ENCODE peak calls at places on chromosomes 1 and 21, in eight cellular contexts. Z is ovary, G is uterus, Y is GM12865, M is pancreas, C is adrenal gland, X is endodermal cell, A is HFF-Myc. W is an unnamed sample.

GRCh38 chr1:36420836-36421317 is 23.2 kb upstream of the LSM10 start:
- DNase-seq in Z (peak), G (peak), Y (peak), M (peak), C (peak), X (peak), A (peak), W (peak)

GRCh38 chr1:230408971-230409370 is 17.2 kb downstream of the PGBD5 start:
- DNase-seq in Z (no peak), G (no peak), Y (no peak), M (no peak), C (no peak), X (no peak), A (no peak), W (no peak)

GRCh38 chr1:147634645-147635044 is 35.7 kb downstream of the ACP6 start:
- DNase-seq in Z (no peak), G (no peak), Y (no peak), M (no peak), C (no peak), X (no peak), A (no peak), W (no peak)

GRCh38 chr1:40662864-40663263 is 2.6 kb downstream of the RIMS3 start:
- DNase-seq in Z (no peak), G (no peak), Y (no peak), M (no peak), C (no peak), X (no peak), A (no peak), W (peak)

GRCh38 chr21:21003701-21004100 is 5.5 kb downstream of the NCAM2 start:
- DNase-seq in Z (no peak), G (no peak), Y (peak), M (no peak), C (no peak), X (peak), A (peak), W (peak)

GRCh38 chr1:230823421-230823820 is 44.9 kb downstream of the C1orf198 start:
- DNase-seq in Z (no peak), G (peak), Y (no peak), M (no peak), C (no peak), X (peak), A (peak), W (peak)

GRCh38 chr1:24699628-24700027 is 45.6 kb upstream of the CLIC4 start:
- DNase-seq in Z (no peak), G (no peak), Y (no peak), M (no peak), C (no peak), X (no peak), A (no peak), W (no peak)

GRCh38 chr1:223153177-223154119 is 10.4 kb upstream of the TLR5 start:
- DNase-seq in Z (no peak), G (no peak), Y (no peak), M (no peak), C (no peak), X (peak), A (no peak), W (peak)

GRCh38 chr21:29775462-29775861 is 164.3 kb downstream of the GRIK1 start:
- DNase-seq in Z (no peak), G (no peak), Y (no peak), M (no peak), C (no peak), X (no peak), A (no peak), W (no peak)

GRCh38 chr1:91502882-91503184 is 2.2 kb downstream of the CDC7 start:
- DNase-seq in Z (no peak), G (no peak), Y (peak), M (no peak), C (no peak), X (no peak), A (no peak), W (peak)

GRCh38 chr1:84721152-84721551 is 30.9 kb upstream of the SSX2IP start:
- DNase-seq in Z (no peak), G (no peak), Y (no peak), M (no peak), C (no peak), X (no peak), A (no peak), W (peak)

GRCh38 chr1:202164271-202165037 is 4.1 kb upstream of the PTPN7 start:
- DNase-seq in Z (no peak), G (no peak), Y (peak), M (no peak), C (no peak), X (no peak), A (no peak), W (no peak)

GRCh38 chr21:38838598-38839369 is 33.1 kb downstream of the ETS2 start:
- DNase-seq in Z (no peak), G (no peak), Y (no peak), M (no peak), C (no peak), X (no peak), A (no peak), W (no peak)

GRCh38 chr1:229341811-229342304 is 989 bp downstream of the CCSAP start:
- DNase-seq in Z (no peak), G (no peak), Y (no peak), M (peak), C (peak), X (no peak), A (no peak), W (peak)

GRCh38 chr1:114274621-114275317 is 121.1 kb upstream of the SYT6 start:
- DNase-seq in Z (no peak), G (no peak), Y (no peak), M (no peak), C (no peak), X (no peak), A (no peak), W (no peak)

GRCh38 chr1:9593147-9593491 is 4.4 kb downstream of the TMEM201 start:
- DNase-seq in Z (no peak), G (no peak), Y (no peak), M (no peak), C (no peak), X (no peak), A (no peak), W (no peak)

GRCh38 chr1:221276911-221277310 is 397.7 kb downstream of the HLX start:
- DNase-seq in Z (no peak), G (no peak), Y (no peak), M (no peak), C (no peak), X (no peak), A (no peak), W (no peak)

GRCh38 chr1:248696261-248696660 is 6.3 kb downstream of the OR14I1 start:
- DNase-seq in Z (no peak), G (no peak), Y (peak), M (no peak), C (no peak), X (no peak), A (no peak), W (no peak)

GRCh38 chr1:60132985-60133673 is 59.6 kb upstream of the C1orf87 start:
- DNase-seq in Z (no peak), G (no peak), Y (no peak), M (no peak), C (no peak), X (no peak), A (peak), W (peak)

GRCh38 chr21:36703626-36704280 is 4.8 kb downstream of the SIM2 start:
- DNase-seq in Z (no peak), G (no peak), Y (no peak), M (no peak), C (no peak), X (no peak), A (no peak), W (no peak)

GRCh38 chr1:117615474-117615873 is 9.6 kb downstream of the TENT5C start:
- DNase-seq in Z (no peak), G (no peak), Y (peak), M (no peak), C (no peak), X (peak), A (no peak), W (no peak)

GRCh38 chr1:38138498-38139233 is 92.1 kb upstream of the POU3F1 start:
- DNase-seq in Z (no peak), G (peak), Y (no peak), M (peak), C (peak), X (peak), A (peak), W (peak)

GRCh38 chr1:98698625-98699024 is 37.1 kb downstream of the SNX7 start:
- DNase-seq in Z (no peak), G (no peak), Y (peak), M (no peak), C (no peak), X (no peak), A (no peak), W (no peak)

GRCh38 chr1:37465596-37466517 is 8.5 kb upstream of the ZC3H12A start:
- DNase-seq in Z (no peak), G (no peak), Y (no peak), M (no peak), C (peak), X (no peak), A (no peak), W (peak)

GRCh38 chr1:31639543-31639942 is 5.1 kb downstream of the PEF1 start:
- DNase-seq in Z (no peak), G (no peak), Y (no peak), M (no peak), C (no peak), X (no peak), A (no peak), W (peak)

GRCh38 chr21:15355066-15355465 is 290.3 kb upstream of the NRIP1 start:
- DNase-seq in Z (no peak), G (no peak), Y (peak), M (no peak), C (no peak), X (no peak), A (no peak), W (no peak)

GRCh38 chr21:33561373-33561772 is 18.5 kb downstream of the SON start:
- DNase-seq in Z (no peak), G (no peak), Y (no peak), M (no peak), C (no peak), X (no peak), A (no peak), W (no peak)

GRCh38 chr1:235408503-235408960 is 41.3 kb downstream of the TBCE start:
- DNase-seq in Z (no peak), G (no peak), Y (no peak), M (no peak), C (no peak), X (no peak), A (no peak), W (no peak)

GRCh38 chr1:66598670-66599069 is 64.7 kb downstream of the SGIP1 start:
- DNase-seq in Z (no peak), G (no peak), Y (no peak), M (no peak), C (no peak), X (no peak), A (peak), W (peak)

GRCh38 chr1:153260980-153261792 is 1.7 kb downstream of the LORICRIN start:
- DNase-seq in Z (peak), G (no peak), Y (peak), M (peak), C (peak), X (peak), A (no peak), W (no peak)

GRCh38 chr1:2564815-2565415 is 8.7 kb downstream of the TNFRSF14 start:
- DNase-seq in Z (no peak), G (no peak), Y (no peak), M (no peak), C (no peak), X (no peak), A (no peak), W (no peak)

GRCh38 chr1:231935856-231936255 is 309.3 kb downstream of the DISC1 start:
- DNase-seq in Z (no peak), G (no peak), Y (no peak), M (no peak), C (no peak), X (no peak), A (no peak), W (no peak)

GRCh38 chr1:84855168-84855567 is 37.8 kb downstream of the LPAR3 start:
- DNase-seq in Z (no peak), G (no peak), Y (no peak), M (no peak), C (no peak), X (no peak), A (no peak), W (peak)

GRCh38 chr1:171742577-171742922 is 685 bp upstream of the VAMP4 start:
- DNase-seq in Z (peak), G (peak), Y (no peak), M (peak), C (peak), X (no peak), A (no peak), W (peak)

GRCh38 chr1:219771039-219771438 is 157.3 kb downstream of the SLC30A10 start:
- DNase-seq in Z (no peak), G (no peak), Y (no peak), M (no peak), C (no peak), X (peak), A (peak), W (peak)

GRCh38 chr1:116218922-116219321 is 107.7 kb downstream of the MAB21L3 start:
- DNase-seq in Z (no peak), G (no peak), Y (no peak), M (peak), C (peak), X (no peak), A (no peak), W (no peak)

GRCh38 chr1:85599076-85599491 is 18.5 kb downstream of the CCN1 start:
- DNase-seq in Z (no peak), G (no peak), Y (no peak), M (no peak), C (no peak), X (peak), A (no peak), W (no peak)

GRCh38 chr1:15524283-15525042 is 448 bp upstream of the CASP9 start:
- DNase-seq in Z (peak), G (peak), Y (peak), M (peak), C (peak), X (peak), A (peak), W (peak)

GRCh38 chr1:209882286-209882685 is 54.5 kb downstream of the UTP25 start:
- DNase-seq in Z (no peak), G (no peak), Y (no peak), M (no peak), C (no peak), X (no peak), A (no peak), W (no peak)

GRCh38 chr1:209882942-209883340 is 55.1 kb upstream of the SYT14 start:
- DNase-seq in Z (no peak), G (no peak), Y (no peak), M (no peak), C (no peak), X (no peak), A (no peak), W (no peak)

GRCh38 chr1:209884665-209885117 is 53.3 kb upstream of the SYT14 start:
- DNase-seq in Z (peak), G (peak), Y (peak), M (peak), C (peak), X (no peak), A (peak), W (peak)

GRCh38 chr1:209884249-209884648 is 53.8 kb upstream of the SYT14 start:
- DNase-seq in Z (no peak), G (no peak), Y (no peak), M (no peak), C (no peak), X (no peak), A (no peak), W (peak)

DNA sequence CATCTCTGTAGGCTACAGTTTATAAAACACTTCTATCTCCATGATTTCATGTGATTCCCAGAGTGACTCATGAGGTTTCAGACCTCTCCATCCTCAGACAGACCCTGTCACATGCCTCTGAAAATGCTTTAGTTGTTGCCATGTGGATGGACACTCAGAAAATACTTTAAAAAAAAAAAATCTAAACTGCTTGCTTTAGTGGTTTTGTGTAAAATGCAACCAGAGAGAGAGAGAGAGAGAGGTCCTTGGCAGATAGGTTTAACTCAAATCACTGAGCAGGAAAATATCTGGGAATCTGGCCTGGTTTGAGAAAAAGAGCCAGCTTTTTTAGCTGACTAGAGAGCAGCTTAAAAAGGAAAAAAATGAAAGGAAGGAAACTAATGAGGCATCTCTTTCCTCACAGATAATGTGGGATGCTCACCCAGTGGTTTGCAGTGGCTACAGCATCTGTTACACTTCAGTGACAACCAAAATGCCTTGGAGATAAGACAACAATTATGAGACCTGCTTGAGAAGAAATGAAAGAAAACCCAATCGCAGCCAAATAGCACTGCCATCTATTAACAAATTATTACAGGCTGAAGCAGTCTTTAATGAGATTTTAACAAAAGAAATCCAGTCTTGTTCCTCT is 54.6 kb upstream of the SYT14 start:
- DNase-seq in Z (no peak), G (no peak), Y (no peak), M (no peak), C (no peak), X (no peak), A (no peak), W (peak)
- TF ChIP-seq CTCF in Z (no peak), G (no peak), Y (no peak), M (no peak), C (no peak), X (no peak), A (no peak), W (peak)

GRCh38 chr1:54122992-54123391 is 29.8 kb downstream of the CDCP2 start:
- DNase-seq in Z (no peak), G (no peak), Y (no peak), M (no peak), C (no peak), X (no peak), A (no peak), W (no peak)

GRCh38 chr1:54122131-54122751 is 30.6 kb downstream of the CDCP2 start:
- DNase-seq in Z (no peak), G (no peak), Y (no peak), M (no peak), C (no peak), X (no peak), A (no peak), W (no peak)

GRCh38 chr1:54120698-54121481 is 31.9 kb downstream of the CDCP2 start:
- DNase-seq in Z (no peak), G (no peak), Y (no peak), M (no peak), C (no peak), X (no peak), A (no peak), W (no peak)

GRCh38 chr1:54120018-54120697 is 32.6 kb downstream of the CDCP2 start:
- DNase-seq in Z (no peak), G (no peak), Y (no peak), M (no peak), C (no peak), X (no peak), A (no peak), W (no peak)

GRCh38 chr1:54121482-54122130 is 31.2 kb downstream of the CDCP2 start:
- DNase-seq in Z (peak), G (peak), Y (peak), M (peak), C (peak), X (peak), A (peak), W (peak)
- H3K4me3 ChIP-seq in Z (no peak), G (no peak), Y (no peak), M (peak), C (no peak), X (peak), A (no peak), W (peak)

DNA sequence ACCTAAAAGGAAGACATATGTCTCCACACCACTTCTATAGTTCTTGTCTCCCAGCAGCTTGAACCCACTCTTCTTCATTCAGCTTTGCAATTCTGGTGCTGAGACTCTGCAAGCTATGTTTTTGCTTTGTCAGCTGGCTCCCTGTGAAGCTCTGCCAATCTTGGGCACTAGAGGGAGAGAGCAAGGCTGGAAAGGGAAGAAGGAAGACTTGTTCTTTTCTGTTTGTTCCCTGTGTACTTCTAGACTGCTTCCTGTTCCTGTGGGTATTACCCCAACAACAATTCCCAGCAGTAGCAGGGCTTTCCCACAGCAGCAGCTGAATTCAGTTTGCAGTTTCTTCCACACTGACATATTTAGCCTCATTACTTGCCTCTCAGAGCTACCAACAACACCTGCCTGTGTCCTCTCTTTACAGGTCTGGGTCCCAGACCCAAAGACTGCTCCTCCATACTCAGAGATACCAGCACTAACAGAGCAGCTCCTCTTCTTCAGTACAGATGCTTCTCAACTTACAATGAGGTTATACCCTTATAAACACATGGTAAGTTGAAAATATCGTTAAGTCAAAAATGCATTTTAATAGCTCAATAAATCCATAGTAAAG is 275.2 kb upstream of the NEGR1 start:
- DNase-seq in Z (no peak), G (no peak), Y (peak), M (no peak), C (no peak), X (peak), A (peak), W (peak)
- TF ChIP-seq CTCF in Z (no peak), G (no peak), Y (no peak), M (no peak), C (no peak), X (peak), A (peak), W (peak)

GRCh38 chr1:11651017-11651416 is 3.2 kb downstream of the FBXO2 start:
- DNase-seq in Z (no peak), G (no peak), Y (no peak), M (no peak), C (no peak), X (no peak), A (no peak), W (no peak)
- H3K4me3 ChIP-seq in Z (no peak), G (no peak), Y (no peak), M (peak), C (no peak), X (no peak), A (no peak), W (no peak)

GRCh38 chr1:13992489-13993285 is 292.7 kb downstream of the PRDM2 start:
- DNase-seq in Z (no peak), G (no peak), Y (no peak), M (no peak), C (no peak), X (no peak), A (no peak), W (peak)
- TF ChIP-seq CTCF in Z (no peak), G (no peak), Y (no peak), M (no peak), C (no peak), X (peak), A (no peak), W (no peak)